ENCODE peak calls at places on chromosomes 7 and 10, in nine cellular contexts. One of them, this sample, is unnamed.

GRCh38 chr10:5629789-5630436 is 36.5 kb downstream of the ASB13 start:
- DNase-seq in CD8-positive, alpha-beta T cell: peak; percentile 82
- DNase-seq in brain microvascular endothelial cell: peak; percentile 82
- DNase-seq in fibroblast of lung: peak; percentile 90
- DNase-seq in esophagus muscularis mucosa: no peak
- DNase-seq in AG04450: peak; percentile 90
- DNase-seq in AG10803: peak; percentile 80
- DNase-seq in cardiac fibroblast: peak; percentile 85
- DNase-seq in breast epithelium: no peak
- DNase-seq in this sample: peak; percentile 92

GRCh38 chr7:37128644-37129043 is 320.0 kb downstream of the ELMO1 start:
- DNase-seq in CD8-positive, alpha-beta T cell: no peak
- DNase-seq in brain microvascular endothelial cell: no peak
- DNase-seq in fibroblast of lung: no peak
- DNase-seq in esophagus muscularis mucosa: no peak
- DNase-seq in AG04450: no peak
- DNase-seq in AG10803: no peak
- DNase-seq in cardiac fibroblast: no peak
- DNase-seq in breast epithelium: no peak
- DNase-seq in this sample: no peak

GRCh38 chr10:103282961-103283360 is 6.0 kb downstream of the INA start:
- DNase-seq in CD8-positive, alpha-beta T cell: no peak
- DNase-seq in brain microvascular endothelial cell: no peak
- DNase-seq in fibroblast of lung: no peak
- DNase-seq in esophagus muscularis mucosa: no peak
- DNase-seq in AG04450: no peak
- DNase-seq in AG10803: no peak
- DNase-seq in cardiac fibroblast: peak; percentile 25
- DNase-seq in breast epithelium: no peak
- DNase-seq in this sample: no peak

GRCh38 chr7:142125576-142125975 is 14.1 kb downstream of the MGAM2 start:
- DNase-seq in CD8-positive, alpha-beta T cell: no peak
- DNase-seq in brain microvascular endothelial cell: no peak
- DNase-seq in fibroblast of lung: no peak
- DNase-seq in esophagus muscularis mucosa: no peak
- DNase-seq in AG04450: no peak
- DNase-seq in AG10803: no peak
- DNase-seq in cardiac fibroblast: no peak
- DNase-seq in breast epithelium: no peak
- DNase-seq in this sample: no peak

GRCh38 chr7:127891144-127891543 is 140.1 kb downstream of the LRRC4 start:
- DNase-seq in CD8-positive, alpha-beta T cell: no peak
- DNase-seq in brain microvascular endothelial cell: no peak
- DNase-seq in fibroblast of lung: no peak
- DNase-seq in esophagus muscularis mucosa: no peak
- DNase-seq in AG04450: no peak
- DNase-seq in AG10803: no peak
- DNase-seq in cardiac fibroblast: no peak
- DNase-seq in breast epithelium: no peak
- DNase-seq in this sample: peak; percentile 34

GRCh38 chr10:69801094-69801433 is 642 bp upstream of the COL13A1 start:
- DNase-seq in CD8-positive, alpha-beta T cell: peak; percentile 8
- DNase-seq in brain microvascular endothelial cell: peak; percentile 58
- DNase-seq in fibroblast of lung: peak; percentile 62
- DNase-seq in esophagus muscularis mucosa: no peak
- DNase-seq in AG04450: no peak
- DNase-seq in AG10803: peak; percentile 38
- DNase-seq in cardiac fibroblast: peak; percentile 55
- DNase-seq in breast epithelium: no peak
- DNase-seq in this sample: peak; percentile 34

GRCh38 chr7:135914346-135914745 is 62.8 kb downstream of the MTPN start:
- DNase-seq in CD8-positive, alpha-beta T cell: no peak
- DNase-seq in brain microvascular endothelial cell: no peak
- DNase-seq in fibroblast of lung: no peak
- DNase-seq in esophagus muscularis mucosa: peak; percentile 50
- DNase-seq in AG04450: no peak
- DNase-seq in AG10803: no peak
- DNase-seq in cardiac fibroblast: no peak
- DNase-seq in breast epithelium: no peak
- DNase-seq in this sample: no peak

GRCh38 chr7:80187727-80188126 is 53.1 kb downstream of the GNAI1 start:
- DNase-seq in CD8-positive, alpha-beta T cell: no peak
- DNase-seq in brain microvascular endothelial cell: no peak
- DNase-seq in fibroblast of lung: no peak
- DNase-seq in esophagus muscularis mucosa: no peak
- DNase-seq in AG04450: no peak
- DNase-seq in AG10803: no peak
- DNase-seq in cardiac fibroblast: no peak
- DNase-seq in breast epithelium: no peak
- DNase-seq in this sample: no peak

GRCh38 chr7:150986099-150986512 is 4.7 kb upstream of the NOS3 start:
- DNase-seq in CD8-positive, alpha-beta T cell: peak; percentile 65
- DNase-seq in brain microvascular endothelial cell: peak; percentile 37
- DNase-seq in fibroblast of lung: peak; percentile 57
- DNase-seq in esophagus muscularis mucosa: no peak
- DNase-seq in AG04450: no peak
- DNase-seq in AG10803: peak; percentile 38
- DNase-seq in cardiac fibroblast: peak; percentile 59
- DNase-seq in breast epithelium: no peak
- DNase-seq in this sample: peak; percentile 35

DNA sequence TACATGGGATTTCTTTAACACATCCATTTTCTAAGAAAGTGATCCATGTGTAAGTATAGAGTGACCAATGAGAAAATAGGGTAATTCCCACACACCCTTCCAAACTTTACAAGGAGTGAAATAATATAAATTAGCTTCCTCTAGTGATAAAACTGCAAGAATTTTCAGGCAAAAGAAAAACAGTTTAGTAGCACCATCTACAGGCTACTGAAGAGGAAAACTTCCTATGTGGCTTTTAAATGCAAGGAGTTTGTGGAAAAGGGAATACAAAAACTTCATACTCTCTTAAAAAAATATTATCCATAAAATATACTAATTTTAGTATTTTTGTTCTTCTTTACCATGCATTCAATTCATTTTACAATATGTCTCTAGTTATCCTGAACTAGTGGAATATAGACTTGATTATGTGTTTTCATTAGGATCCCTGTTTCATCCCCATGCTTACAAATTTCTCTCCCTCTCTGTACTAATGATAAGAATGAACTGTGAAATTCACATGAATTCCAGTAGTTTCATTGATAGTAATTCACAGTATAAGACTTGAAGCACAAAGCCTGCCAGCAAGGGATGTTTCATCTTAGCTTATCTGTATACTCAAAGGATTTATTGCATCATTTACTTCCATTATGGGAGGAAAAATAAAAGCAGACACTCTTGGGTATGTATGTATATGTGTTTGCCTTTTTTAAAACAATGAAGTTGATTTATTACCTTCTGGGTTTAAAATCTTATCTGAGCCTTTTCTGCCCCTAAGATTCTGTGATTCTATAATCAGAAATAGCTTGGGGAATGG is 442.9 kb downstream of the AUTS2 start:
- DNase-seq in CD8-positive, alpha-beta T cell: no peak
- DNase-seq in brain microvascular endothelial cell: no peak
- DNase-seq in fibroblast of lung: peak; percentile 59
- DNase-seq in esophagus muscularis mucosa: no peak
- DNase-seq in AG04450: no peak
- DNase-seq in AG10803: peak; percentile 48
- DNase-seq in cardiac fibroblast: peak; percentile 49
- DNase-seq in breast epithelium: no peak
- DNase-seq in this sample: no peak
- TF ChIP-seq CTCF in CD8-positive, alpha-beta T cell: no peak
- TF ChIP-seq CTCF in brain microvascular endothelial cell: peak; percentile 14
- TF ChIP-seq CTCF in fibroblast of lung: peak; percentile 13
- TF ChIP-seq CTCF in esophagus muscularis mucosa: peak; percentile 38
- TF ChIP-seq CTCF in AG04450: peak; percentile 9
- TF ChIP-seq CTCF in AG10803: peak; percentile 66
- TF ChIP-seq CTCF in cardiac fibroblast: no peak
- TF ChIP-seq CTCF in breast epithelium: peak; percentile 23
- TF ChIP-seq CTCF in this sample: peak; percentile 19

DNA sequence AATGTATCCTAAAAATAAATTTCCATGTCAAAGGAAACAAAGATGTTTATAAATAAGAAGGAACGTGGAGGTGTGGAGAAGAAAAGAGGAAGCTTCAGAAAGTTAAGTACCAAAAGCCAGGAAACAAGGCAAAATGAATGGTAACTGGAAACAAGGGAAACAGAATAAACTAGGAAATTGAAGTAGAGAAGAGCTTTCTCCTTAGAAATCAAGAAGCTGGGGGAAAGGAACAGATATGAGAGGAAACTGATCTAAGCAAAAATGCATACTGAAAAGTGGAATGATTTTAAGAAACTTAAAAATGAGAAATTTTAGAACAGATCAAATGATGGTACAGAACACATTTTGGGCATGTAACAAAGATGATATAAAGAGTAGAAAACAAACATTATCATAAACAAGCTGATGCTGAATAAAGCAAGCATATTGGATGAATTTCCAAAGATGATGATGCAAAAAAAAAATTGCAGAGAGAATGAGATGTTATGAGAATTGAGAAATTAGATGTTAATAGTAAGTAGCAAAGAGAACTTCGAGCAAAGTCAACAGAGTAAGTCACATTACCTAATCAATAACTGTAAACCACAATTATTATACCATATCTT is 1.9 kb downstream of the BRAF start:
- DNase-seq in CD8-positive, alpha-beta T cell: no peak
- DNase-seq in brain microvascular endothelial cell: no peak
- DNase-seq in fibroblast of lung: no peak
- DNase-seq in esophagus muscularis mucosa: no peak
- DNase-seq in AG04450: no peak
- DNase-seq in AG10803: no peak
- DNase-seq in cardiac fibroblast: no peak
- DNase-seq in breast epithelium: no peak
- DNase-seq in this sample: no peak
- H3K4me3 ChIP-seq in CD8-positive, alpha-beta T cell: no peak overlapping the region
- H3K4me3 ChIP-seq in brain microvascular endothelial cell: no peak overlapping the region
- H3K4me3 ChIP-seq in fibroblast of lung: peak overlapping the region; percentile 76
- H3K4me3 ChIP-seq in esophagus muscularis mucosa: peak overlapping the region; percentile 89
- H3K4me3 ChIP-seq in AG04450: peak overlapping the region; percentile 87
- H3K4me3 ChIP-seq in AG10803: peak overlapping the region; percentile 82
- H3K4me3 ChIP-seq in cardiac fibroblast: peak overlapping the region; percentile 83
- H3K4me3 ChIP-seq in breast epithelium: no peak overlapping the region
- H3K4me3 ChIP-seq in this sample: peak overlapping the region; percentile 85

DNA sequence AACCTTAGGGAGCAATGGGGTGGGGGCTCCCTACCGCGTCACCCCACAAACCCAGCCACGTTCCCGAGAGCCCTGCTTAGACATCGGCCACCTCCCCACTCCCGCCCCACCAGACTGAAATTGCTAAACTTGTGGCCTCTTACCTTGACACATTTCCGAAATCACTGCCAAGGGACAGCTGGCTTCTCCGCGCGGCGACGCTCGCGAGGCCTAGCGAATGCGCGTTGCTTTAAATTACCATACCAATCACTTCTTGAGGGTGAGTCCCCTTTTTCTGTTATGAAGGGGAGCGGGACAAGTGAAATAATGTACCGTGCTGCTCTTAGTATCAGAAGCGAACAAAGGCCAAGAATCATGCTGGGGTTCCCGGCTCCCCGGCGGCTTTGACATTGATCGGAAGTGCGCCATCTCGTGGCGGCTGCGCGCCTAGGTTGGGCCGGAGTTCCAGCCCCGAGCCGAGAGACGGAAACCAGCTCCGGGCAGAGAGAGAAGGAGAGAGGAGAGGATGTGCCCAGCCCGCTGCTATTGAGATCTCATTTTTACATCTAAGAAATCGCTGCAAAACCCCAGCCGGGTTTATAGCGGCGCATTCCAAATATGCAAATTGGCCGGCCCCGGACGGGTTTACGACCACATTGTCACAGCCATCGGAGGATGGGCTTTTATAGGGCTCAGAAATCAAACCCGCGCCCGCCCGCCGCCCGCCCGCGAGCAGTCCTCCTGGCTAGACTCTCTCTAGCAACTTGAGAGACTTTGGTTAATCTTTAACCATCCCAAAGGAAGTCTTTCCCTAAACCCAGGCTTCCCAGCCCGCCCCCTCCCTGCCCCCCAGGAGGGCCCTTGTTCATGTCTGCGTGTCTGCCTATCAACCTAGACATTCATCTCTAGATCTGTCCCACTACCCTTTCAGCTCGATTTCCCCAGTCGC is 5.3 kb downstream of the HOXA11 start:
- DNase-seq in CD8-positive, alpha-beta T cell: peak; percentile 68
- DNase-seq in brain microvascular endothelial cell: no peak
- DNase-seq in fibroblast of lung: peak; percentile 56
- DNase-seq in esophagus muscularis mucosa: no peak
- DNase-seq in AG04450: no peak
- DNase-seq in AG10803: peak; percentile 82
- DNase-seq in cardiac fibroblast: peak; percentile 49
- DNase-seq in breast epithelium: peak; percentile 56
- DNase-seq in this sample: peak; percentile 90
- TF ChIP-seq CTCF in CD8-positive, alpha-beta T cell: peak; percentile 89
- TF ChIP-seq CTCF in brain microvascular endothelial cell: peak; percentile 87
- TF ChIP-seq CTCF in fibroblast of lung: peak; percentile 77
- TF ChIP-seq CTCF in esophagus muscularis mucosa: peak; percentile 59
- TF ChIP-seq CTCF in AG04450: peak; percentile 90
- TF ChIP-seq CTCF in AG10803: peak; percentile 73
- TF ChIP-seq CTCF in cardiac fibroblast: peak; percentile 77
- TF ChIP-seq CTCF in breast epithelium: peak; percentile 66
- TF ChIP-seq CTCF in this sample: peak; percentile 91

GRCh38 chr10:128016423-128017060 is 109.6 kb downstream of the PTPRE start:
- DNase-seq in CD8-positive, alpha-beta T cell: no peak
- DNase-seq in brain microvascular endothelial cell: no peak
- DNase-seq in fibroblast of lung: no peak
- DNase-seq in esophagus muscularis mucosa: no peak
- DNase-seq in AG04450: no peak
- DNase-seq in AG10803: no peak
- DNase-seq in cardiac fibroblast: no peak
- DNase-seq in breast epithelium: no peak
- DNase-seq in this sample: no peak

GRCh38 chr10:128018704-128019103 is 107.5 kb downstream of the MKI67 start:
- DNase-seq in CD8-positive, alpha-beta T cell: no peak
- DNase-seq in brain microvascular endothelial cell: no peak
- DNase-seq in fibroblast of lung: no peak
- DNase-seq in esophagus muscularis mucosa: no peak
- DNase-seq in AG04450: no peak
- DNase-seq in AG10803: no peak
- DNase-seq in cardiac fibroblast: no peak
- DNase-seq in breast epithelium: no peak
- DNase-seq in this sample: no peak

GRCh38 chr10:128017825-128018224 is 108.4 kb downstream of the MKI67 start:
- DNase-seq in CD8-positive, alpha-beta T cell: no peak
- DNase-seq in brain microvascular endothelial cell: no peak
- DNase-seq in fibroblast of lung: no peak
- DNase-seq in esophagus muscularis mucosa: no peak
- DNase-seq in AG04450: no peak
- DNase-seq in AG10803: no peak
- DNase-seq in cardiac fibroblast: no peak
- DNase-seq in breast epithelium: no peak
- DNase-seq in this sample: no peak

GRCh38 chr10:128022216-128023196 is 103.7 kb downstream of the MKI67 start:
- DNase-seq in CD8-positive, alpha-beta T cell: no peak
- DNase-seq in brain microvascular endothelial cell: no peak
- DNase-seq in fibroblast of lung: no peak
- DNase-seq in esophagus muscularis mucosa: no peak
- DNase-seq in AG04450: no peak
- DNase-seq in AG10803: no peak
- DNase-seq in cardiac fibroblast: no peak
- DNase-seq in breast epithelium: no peak
- DNase-seq in this sample: no peak

DNA sequence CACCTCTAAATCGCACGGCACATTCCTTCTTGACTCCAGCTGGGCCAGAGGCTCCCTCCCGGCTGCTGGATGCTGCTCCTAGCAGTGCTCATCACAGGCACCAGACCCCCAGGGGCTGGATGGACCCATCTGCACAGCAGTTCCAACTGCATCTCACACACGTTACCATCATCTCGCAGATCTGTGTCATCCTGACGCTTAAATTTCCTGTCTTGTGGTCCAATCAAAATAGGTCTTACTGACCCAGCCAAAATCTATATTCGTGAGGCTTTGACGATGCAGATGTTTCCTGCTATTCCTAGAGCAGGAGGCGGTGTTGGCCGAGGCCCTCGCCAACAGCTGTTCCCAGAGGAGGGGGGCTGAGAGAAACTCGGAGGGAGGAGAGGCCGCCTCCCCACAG is 108.0 kb downstream of the MKI67 start:
- DNase-seq in CD8-positive, alpha-beta T cell: no peak
- DNase-seq in brain microvascular endothelial cell: peak; percentile 35
- DNase-seq in fibroblast of lung: peak; percentile 29
- DNase-seq in esophagus muscularis mucosa: no peak
- DNase-seq in AG04450: no peak
- DNase-seq in AG10803: peak; percentile 8
- DNase-seq in cardiac fibroblast: peak; percentile 46
- DNase-seq in breast epithelium: no peak
- DNase-seq in this sample: no peak
- H3K4me3 ChIP-seq in CD8-positive, alpha-beta T cell: no peak overlapping the region
- H3K4me3 ChIP-seq in brain microvascular endothelial cell: no peak overlapping the region
- H3K4me3 ChIP-seq in fibroblast of lung: no peak overlapping the region
- H3K4me3 ChIP-seq in esophagus muscularis mucosa: no peak overlapping the region
- H3K4me3 ChIP-seq in AG04450: no peak overlapping the region
- H3K4me3 ChIP-seq in AG10803: no peak overlapping the region
- H3K4me3 ChIP-seq in cardiac fibroblast: no peak overlapping the region
- H3K4me3 ChIP-seq in breast epithelium: no peak overlapping the region
- H3K4me3 ChIP-seq in this sample: no peak overlapping the region

This sample was measured in foreskin fibroblast.